ENCODE peak calls at places on chromosomes 2 and 18, in five cellular contexts. One of them, this sample, is unnamed.

GRCh38 chr2:14633451-14634211 is 1.1 kb downstream of the LRATD1 start:
- DNase-seq in NCI-H1105: peak
- DNase-seq in activated CD4-positive, alpha-beta T cell treated with anti-CD3 and anti-CD28 coated beads for 36 hours: peak
- DNase-seq in Peyer's patch: no peak
- DNase-seq in lower leg skin: peak
- DNase-seq in this sample: no peak

GRCh38 chr2:233846387-233847247 is 7.7 kb downstream of the HJURP start:
- DNase-seq in NCI-H1105: no peak
- DNase-seq in activated CD4-positive, alpha-beta T cell treated with anti-CD3 and anti-CD28 coated beads for 36 hours: no peak
- DNase-seq in Peyer's patch: no peak
- DNase-seq in lower leg skin: peak
- DNase-seq in this sample: no peak

GRCh38 chr2:7835693-7836680 is 845.9 kb upstream of the ID2 start:
- DNase-seq in NCI-H1105: peak
- DNase-seq in activated CD4-positive, alpha-beta T cell treated with anti-CD3 and anti-CD28 coated beads for 36 hours: no peak
- DNase-seq in Peyer's patch: no peak
- DNase-seq in lower leg skin: no peak
- DNase-seq in this sample: no peak

GRCh38 chr2:3223080-3223923 is 154.3 kb downstream of the EIPR1 start:
- DNase-seq in NCI-H1105: no peak
- DNase-seq in activated CD4-positive, alpha-beta T cell treated with anti-CD3 and anti-CD28 coated beads for 36 hours: peak
- DNase-seq in Peyer's patch: peak
- DNase-seq in lower leg skin: no peak
- DNase-seq in this sample: no peak

GRCh38 chr2:184564092-184564491 is 34.2 kb upstream of the ZNF804A start:
- DNase-seq in NCI-H1105: no peak
- DNase-seq in activated CD4-positive, alpha-beta T cell treated with anti-CD3 and anti-CD28 coated beads for 36 hours: no peak
- DNase-seq in Peyer's patch: no peak
- DNase-seq in lower leg skin: no peak
- DNase-seq in this sample: no peak

GRCh38 chr18:63540131-63540530 is 2.0 kb upstream of the SERPINB12 start:
- DNase-seq in NCI-H1105: no peak
- DNase-seq in activated CD4-positive, alpha-beta T cell treated with anti-CD3 and anti-CD28 coated beads for 36 hours: no peak
- DNase-seq in Peyer's patch: no peak
- DNase-seq in lower leg skin: no peak
- DNase-seq in this sample: no peak

GRCh38 chr2:62369549-62370164 is 136.3 kb downstream of the TMEM17 start:
- DNase-seq in NCI-H1105: no peak
- DNase-seq in activated CD4-positive, alpha-beta T cell treated with anti-CD3 and anti-CD28 coated beads for 36 hours: no peak
- DNase-seq in Peyer's patch: no peak
- DNase-seq in lower leg skin: no peak
- DNase-seq in this sample: no peak

GRCh38 chr2:84919885-84920580 is 14.6 kb downstream of the TMSB10 start:
- DNase-seq in NCI-H1105: no peak
- DNase-seq in activated CD4-positive, alpha-beta T cell treated with anti-CD3 and anti-CD28 coated beads for 36 hours: peak
- DNase-seq in Peyer's patch: no peak
- DNase-seq in lower leg skin: peak
- DNase-seq in this sample: no peak

GRCh38 chr18:76679259-76679658 is 143.1 kb upstream of the ZNF236 start:
- DNase-seq in NCI-H1105: no peak
- DNase-seq in activated CD4-positive, alpha-beta T cell treated with anti-CD3 and anti-CD28 coated beads for 36 hours: no peak
- DNase-seq in Peyer's patch: no peak
- DNase-seq in lower leg skin: peak
- DNase-seq in this sample: no peak

GRCh38 chr18:79875931-79876461 is 75.5 kb downstream of the SLC66A2 start:
- DNase-seq in NCI-H1105: no peak
- DNase-seq in activated CD4-positive, alpha-beta T cell treated with anti-CD3 and anti-CD28 coated beads for 36 hours: peak
- DNase-seq in Peyer's patch: no peak
- DNase-seq in lower leg skin: peak
- DNase-seq in this sample: no peak

GRCh38 chr2:94990956-94991355 is 34.6 kb upstream of the MAL start:
- DNase-seq in NCI-H1105: no peak
- DNase-seq in activated CD4-positive, alpha-beta T cell treated with anti-CD3 and anti-CD28 coated beads for 36 hours: no peak
- DNase-seq in Peyer's patch: no peak
- DNase-seq in lower leg skin: peak
- DNase-seq in this sample: no peak

GRCh38 chr2:129248183-129248582 is 731.3 kb upstream of the RAB6C start:
- DNase-seq in NCI-H1105: no peak
- DNase-seq in activated CD4-positive, alpha-beta T cell treated with anti-CD3 and anti-CD28 coated beads for 36 hours: no peak
- DNase-seq in Peyer's patch: no peak
- DNase-seq in lower leg skin: no peak
- DNase-seq in this sample: no peak

GRCh38 chr18:75360206-75360605 is 67.3 kb downstream of the SMIM21 start:
- DNase-seq in NCI-H1105: no peak
- DNase-seq in activated CD4-positive, alpha-beta T cell treated with anti-CD3 and anti-CD28 coated beads for 36 hours: no peak
- DNase-seq in Peyer's patch: no peak
- DNase-seq in lower leg skin: no peak
- DNase-seq in this sample: no peak

GRCh38 chr2:233486778-233487552 is 79.6 kb downstream of the USP40 start:
- DNase-seq in NCI-H1105: no peak
- DNase-seq in activated CD4-positive, alpha-beta T cell treated with anti-CD3 and anti-CD28 coated beads for 36 hours: no peak
- DNase-seq in Peyer's patch: no peak
- DNase-seq in lower leg skin: no peak
- DNase-seq in this sample: no peak

This sample was measured in NCI-H2227 treated with DMSO at 0.1 percent for 48 hours.